ENCODE peak calls at places on chromosomes 6 and 20, in five cellular contexts. U is BJ, S is mammary epithelial cell, V is colonic mucosa, I is transverse colon. G is an unnamed sample.
A peak's percentile ranks its signal among the peaks of the same experiment; 100 is the strongest.

GRCh38 chr6:280775-281468 is 11.4 kb upstream of the DUSP22 start:
- DNase-seq in U (no peak), S (no peak), V (no peak), I (no peak), G (no peak)

GRCh38 chr6:56821005-56821432 is 133.9 kb upstream of the BEND6 start:
- DNase-seq in U (no peak), S (no peak), V (no peak), I (no peak), G (no peak)

GRCh38 chr6:125597411-125598253 is 151.8 kb upstream of the HEY2 start:
- DNase-seq in U (no peak), S (no peak), V (no peak), I (peak; percentile 48), G (no peak)

GRCh38 chr20:43744121-43744520 is 17.3 kb upstream of the GTSF1L start:
- DNase-seq in U (no peak), S (peak; percentile 35), V (no peak), I (no peak), G (peak; percentile 68)

GRCh38 chr6:100493206-100493888 is 28.6 kb upstream of the SIM1 start:
- DNase-seq in U (no peak), S (peak; percentile 90), V (no peak), I (no peak), G (no peak)

GRCh38 chr6:74598473-74599393 is 607.1 kb downstream of the COL12A1 start:
- DNase-seq in U (peak; percentile 69), S (peak; percentile 76), V (no peak), I (no peak), G (no peak)

GRCh38 chr20:7171911-7172310 is 404.4 kb downstream of the BMP2 start:
- DNase-seq in U (no peak), S (peak; percentile 67), V (no peak), I (no peak), G (peak; percentile 11)

GRCh38 chr6:73656501-73657145 is 2.8 kb upstream of the SLC17A5 start:
- DNase-seq in U (no peak), S (no peak), V (no peak), I (no peak), G (no peak)

GRCh38 chr6:100704941-100705340 is 176.2 kb downstream of the ASCC3 start:
- DNase-seq in U (no peak), S (no peak), V (no peak), I (no peak), G (no peak)

GRCh38 chr6:5124526-5124925 is 39.4 kb downstream of the PPP1R3G start:
- DNase-seq in U (no peak), S (no peak), V (no peak), I (no peak), G (no peak)

GRCh38 chr6:148430897-148431296 is 88.3 kb downstream of the SASH1 start:
- DNase-seq in U (no peak), S (no peak), V (no peak), I (no peak), G (no peak)

GRCh38 chr6:29631209-29631810 is 1.7 kb downstream of the GABBR1 start:
- DNase-seq in U (no peak), S (no peak), V (no peak), I (no peak), G (no peak)

GRCh38 chr6:46635462-46635861 is 17.2 kb downstream of the CYP39A1 start:
- DNase-seq in U (no peak), S (no peak), V (no peak), I (no peak), G (no peak)

GRCh38 chr6:46637933-46638332 is 14.7 kb downstream of the CYP39A1 start:
- DNase-seq in U (no peak), S (no peak), V (no peak), I (no peak), G (no peak)

GRCh38 chr6:46637145-46637544 is 15.5 kb downstream of the CYP39A1 start:
- DNase-seq in U (peak; percentile 74), S (peak; percentile 92), V (no peak), I (no peak), G (peak; percentile 29)

GRCh38 chr6:46642928-46643751 is 9.5 kb downstream of the CYP39A1 start:
- DNase-seq in U (no peak), S (peak; percentile 76), V (no peak), I (no peak), G (no peak)

DNA sequence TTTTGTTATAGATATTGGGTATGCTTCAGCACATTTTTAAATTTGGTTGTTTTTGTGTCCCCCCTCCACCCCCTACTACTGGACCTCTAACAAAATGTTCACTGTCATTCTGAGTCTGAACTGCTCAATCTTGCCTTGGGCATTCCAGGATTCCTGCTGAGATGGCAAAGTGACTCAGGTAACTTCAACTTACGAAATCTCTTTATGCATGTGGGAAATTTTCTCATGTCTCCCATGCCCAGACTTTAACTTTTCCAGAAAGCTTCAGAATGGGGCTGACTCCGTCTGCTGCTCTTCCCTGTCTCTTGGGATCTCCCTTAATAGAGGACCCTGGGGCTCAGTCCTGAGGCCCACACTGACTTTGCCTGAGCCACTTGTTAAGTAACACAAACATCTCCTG is 14.0 kb downstream of the CYP39A1 start:
- DNase-seq in U (no peak), S (peak; percentile 82), V (no peak), I (no peak), G (no peak)
- H3K4me3 ChIP-seq in U (no peak overlapping the region), S (no peak overlapping the region), V (no peak overlapping the region), I (no peak overlapping the region), G (no peak overlapping the region)

GRCh38 chr20:1371830-1372539 is 20.9 kb downstream of the FKBP1A start:
- DNase-seq in U (no peak), S (no peak), V (no peak), I (no peak), G (no peak)
- H3K36me3 ChIP-seq in U (peaks cover 5% of the 10 kb centered on the region), S (peaks cover 35% of the 10 kb centered on the region), V (no peaks in the 10 kb centered on the region), I (no peaks in the 10 kb centered on the region), G (peaks cover 39% of the 10 kb centered on the region)

DNA sequence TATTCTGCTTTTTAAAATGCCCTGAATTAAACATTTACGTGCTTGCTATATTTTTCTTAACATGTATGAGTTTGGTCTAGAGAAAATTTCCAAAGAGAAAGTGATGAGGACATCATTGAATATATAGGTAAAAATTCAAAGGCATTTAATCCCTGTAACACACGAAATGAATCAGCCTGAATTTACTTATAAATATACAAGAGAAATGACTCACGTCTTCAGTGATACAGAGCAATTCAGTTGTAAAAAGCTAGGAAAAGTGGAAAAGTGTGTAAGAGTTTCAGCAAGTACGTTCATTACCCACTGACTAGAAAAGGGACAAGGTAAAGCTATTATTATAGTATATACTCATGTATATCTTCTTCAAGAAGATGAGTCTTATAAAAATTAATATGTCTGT is 124.8 kb downstream of the HIVEP1 start:
- DNase-seq in U (no peak), S (no peak), V (no peak), I (no peak), G (no peak)
- H3K27me3 ChIP-seq in U (no peaks in the 10 kb centered on the region), S (no peaks in the 10 kb centered on the region), V (no peaks in the 10 kb centered on the region), I (no peaks in the 10 kb centered on the region), G (no peaks in the 10 kb centered on the region)

DNA sequence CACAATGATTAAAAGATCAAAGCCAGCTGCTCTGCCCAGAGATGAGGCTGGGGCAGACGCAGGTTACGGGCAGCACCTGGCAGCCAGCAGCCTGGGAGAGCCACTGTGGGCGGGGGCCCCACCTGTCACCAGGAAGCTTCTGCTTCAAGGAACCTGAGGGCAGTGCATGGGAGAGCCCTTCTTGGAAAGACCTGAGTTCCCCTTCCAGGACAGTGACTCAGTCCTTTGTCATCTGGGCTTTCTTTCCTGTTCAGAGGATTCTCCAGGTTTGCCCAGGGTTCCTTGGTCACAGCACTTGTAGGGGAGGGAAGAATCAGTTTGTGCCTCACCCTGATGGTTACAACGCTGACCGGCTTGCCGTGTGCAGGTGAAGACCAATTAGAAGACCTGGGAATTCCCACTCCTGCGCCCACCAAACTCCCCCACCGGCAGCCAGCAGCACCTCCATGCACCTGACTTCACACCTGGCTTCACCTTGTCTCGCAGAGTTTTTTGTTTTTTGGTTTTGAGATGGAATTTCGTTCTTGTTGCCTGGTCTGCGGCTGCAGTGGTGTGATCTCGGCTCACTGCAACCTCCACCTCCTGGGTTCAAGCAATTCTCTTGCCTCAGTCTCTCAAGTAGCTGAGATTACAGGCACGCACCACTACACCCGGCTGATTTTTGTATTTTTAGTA is 2.0 kb downstream of the ZBP1 start:
- DNase-seq in U (no peak), S (peak; percentile 82), V (peak; percentile 81), I (peak; percentile 78), G (peak; percentile 22)
- H3K4me3 ChIP-seq in U (no peak overlapping the region), S (no peak overlapping the region), V (peak overlapping the region; percentile 22), I (no peak overlapping the region), G (no peak overlapping the region)

DNA sequence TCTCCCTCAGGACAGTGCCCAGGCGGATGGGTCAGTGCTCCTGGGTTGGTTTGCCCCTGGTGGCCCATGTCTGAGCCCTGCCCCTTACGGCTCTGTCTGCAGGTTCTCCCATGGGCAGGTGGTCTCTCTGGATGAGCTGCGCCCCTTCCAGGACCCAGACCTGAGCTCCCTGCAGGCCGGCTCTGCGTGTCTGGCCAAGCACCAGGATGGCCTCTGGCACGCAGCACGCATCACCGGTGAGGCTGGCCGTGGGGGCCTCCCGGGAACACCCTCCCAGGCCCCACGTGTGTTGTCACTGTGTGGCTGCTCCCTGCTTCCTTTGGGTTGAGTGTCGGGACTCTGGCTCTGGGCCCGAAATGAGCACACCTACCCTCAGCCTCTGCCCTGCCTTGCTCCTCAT is 3.3 kb upstream of the LIME1 start:
- DNase-seq in U (no peak), S (no peak), V (no peak), I (no peak), G (no peak)
- H3K36me3 ChIP-seq in U (peaks cover 24% of the 10 kb centered on the region), S (peaks cover 2% of the 10 kb centered on the region), V (peaks cover 7% of the 10 kb centered on the region), I (no peaks in the 10 kb centered on the region), G (peaks cover 32% of the 10 kb centered on the region)

DNA sequence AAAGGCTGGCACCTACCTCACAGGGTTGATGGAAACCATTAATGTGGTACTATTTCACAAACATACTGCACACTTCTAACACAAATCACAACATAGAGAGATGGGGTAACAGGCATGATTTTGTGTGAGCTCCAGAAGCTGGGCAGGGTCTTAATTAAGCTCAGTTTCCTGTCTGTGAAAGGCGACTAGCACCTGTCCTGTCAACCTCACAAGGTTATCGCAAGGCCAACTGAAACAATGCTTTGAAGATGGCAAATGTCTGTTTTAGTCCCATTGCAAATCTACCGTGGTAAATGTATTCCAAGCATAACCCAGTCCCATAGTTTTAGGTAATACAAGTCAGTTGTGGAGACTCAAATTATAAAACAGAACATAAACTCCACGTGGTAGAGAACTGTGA is 1.3 kb upstream of the PLEKHG1 start:
- DNase-seq in U (no peak), S (no peak), V (no peak), I (no peak), G (no peak)
- H3K27me3 ChIP-seq in U (peaks cover 20% of the 10 kb centered on the region), S (no peaks in the 10 kb centered on the region), V (no peaks in the 10 kb centered on the region), I (no peaks in the 10 kb centered on the region), G (peaks cover 28% of the 10 kb centered on the region)

GRCh38 chr6:35728663-35729348 is 8.0 kb upstream of the ARMC12 start:
- DNase-seq in U (no peak), S (peak; percentile 66), V (peak; percentile 61), I (peak; percentile 65), G (no peak)
- H3K4me3 ChIP-seq in U (no peak overlapping the region), S (no peak overlapping the region), V (peak overlapping the region; percentile 41), I (no peak overlapping the region), G (no peak overlapping the region)

G was measured in MG63.